ENCODE peak calls at places on chromosomes 4 and X, in seven cellular contexts. One of them, this sample, is unnamed.

GRCh38 chr4:174474457-174475075 is 47.7 kb downstream of the HPGD start:
- DNase-seq in HCT116: no peak
- DNase-seq in prostate gland: no peak
- DNase-seq in endodermal cell: peak
- DNase-seq in endothelial cell of umbilical vein: no peak
- DNase-seq in BJ: no peak
- DNase-seq in ovary: no peak
- DNase-seq in this sample: no peak

GRCh38 chr4:20180509-20180908 is 71.2 kb upstream of the SLIT2 start:
- DNase-seq in HCT116: no peak
- DNase-seq in endothelial cell of umbilical vein: no peak
- DNase-seq in ovary: no peak
- DNase-seq in BJ: no peak
- DNase-seq in prostate gland: no peak
- DNase-seq in endodermal cell: no peak
- DNase-seq in this sample: no peak

GRCh38 chrX:17291998-17292658 is 82.9 kb upstream of the NHS start:
- DNase-seq in ovary: no peak
- DNase-seq in endodermal cell: no peak
- DNase-seq in HCT116: no peak
- DNase-seq in endothelial cell of umbilical vein: no peak
- DNase-seq in BJ: no peak
- DNase-seq in prostate gland: no peak
- DNase-seq in this sample: no peak

GRCh38 chrX:54043696-54044125 is 562 bp downstream of the PHF8 start:
- DNase-seq in ovary: no peak
- DNase-seq in endothelial cell of umbilical vein: no peak
- DNase-seq in HCT116: no peak
- DNase-seq in BJ: no peak
- DNase-seq in prostate gland: peak
- DNase-seq in endodermal cell: peak
- DNase-seq in this sample: no peak

GRCh38 chr4:163556169-163556568 is 61.7 kb downstream of the TMA16 start:
- DNase-seq in prostate gland: no peak
- DNase-seq in endothelial cell of umbilical vein: no peak
- DNase-seq in ovary: no peak
- DNase-seq in BJ: no peak
- DNase-seq in endodermal cell: no peak
- DNase-seq in HCT116: no peak
- DNase-seq in this sample: no peak

GRCh38 chr4:123350191-123350544 is 46.4 kb upstream of the SPRY1 start:
- DNase-seq in endothelial cell of umbilical vein: peak
- DNase-seq in BJ: no peak
- DNase-seq in HCT116: peak
- DNase-seq in prostate gland: peak
- DNase-seq in ovary: no peak
- DNase-seq in endodermal cell: peak
- DNase-seq in this sample: no peak

GRCh38 chr4:83172371-83172770 is 57.8 kb upstream of the PLAC8 start:
- DNase-seq in prostate gland: no peak
- DNase-seq in endothelial cell of umbilical vein: no peak
- DNase-seq in HCT116: no peak
- DNase-seq in endodermal cell: no peak
- DNase-seq in ovary: no peak
- DNase-seq in BJ: no peak
- DNase-seq in this sample: no peak

GRCh38 chr4:174578366-174578765 is 56.1 kb upstream of the HPGD start:
- DNase-seq in BJ: no peak
- DNase-seq in endothelial cell of umbilical vein: no peak
- DNase-seq in endodermal cell: no peak
- DNase-seq in prostate gland: no peak
- DNase-seq in ovary: no peak
- DNase-seq in HCT116: no peak
- DNase-seq in this sample: peak

GRCh38 chrX:72081605-72082320 is 50.0 kb downstream of the RTL5 start:
- DNase-seq in BJ: no peak
- DNase-seq in endodermal cell: no peak
- DNase-seq in ovary: no peak
- DNase-seq in HCT116: no peak
- DNase-seq in prostate gland: no peak
- DNase-seq in endothelial cell of umbilical vein: peak
- DNase-seq in this sample: no peak

GRCh38 chrX:55057691-55058249 is 17.1 kb upstream of the PAGE2B start:
- DNase-seq in ovary: no peak
- DNase-seq in HCT116: peak
- DNase-seq in prostate gland: no peak
- DNase-seq in endothelial cell of umbilical vein: peak
- DNase-seq in endodermal cell: peak
- DNase-seq in BJ: no peak
- DNase-seq in this sample: no peak

GRCh38 chr4:85995361-85995760 is 364.5 kb downstream of the MAPK10 start:
- DNase-seq in HCT116: no peak
- DNase-seq in prostate gland: no peak
- DNase-seq in ovary: no peak
- DNase-seq in endothelial cell of umbilical vein: no peak
- DNase-seq in endodermal cell: no peak
- DNase-seq in BJ: no peak
- DNase-seq in this sample: no peak

GRCh38 chr4:2084316-2084715 is 25.2 kb downstream of the NAT8L start:
- DNase-seq in endothelial cell of umbilical vein: no peak
- DNase-seq in HCT116: no peak
- DNase-seq in BJ: no peak
- DNase-seq in endodermal cell: peak
- DNase-seq in ovary: peak
- DNase-seq in prostate gland: no peak
- DNase-seq in this sample: no peak

GRCh38 chr4:66575024-66575696 is 904.9 kb upstream of the EPHA5 start:
- DNase-seq in BJ: no peak
- DNase-seq in HCT116: no peak
- DNase-seq in endothelial cell of umbilical vein: no peak
- DNase-seq in endodermal cell: no peak
- DNase-seq in ovary: no peak
- DNase-seq in prostate gland: peak
- DNase-seq in this sample: no peak

GRCh38 chr4:168679397-168680176 is 182.7 kb downstream of the PALLD start:
- DNase-seq in ovary: no peak
- DNase-seq in HCT116: no peak
- DNase-seq in BJ: no peak
- DNase-seq in endodermal cell: no peak
- DNase-seq in endothelial cell of umbilical vein: no peak
- DNase-seq in prostate gland: peak
- DNase-seq in this sample: no peak

GRCh38 chrX:129983575-129984131 is 1.2 kb downstream of the BCORL1 start:
- DNase-seq in ovary: peak
- DNase-seq in BJ: no peak
- DNase-seq in endodermal cell: peak
- DNase-seq in prostate gland: no peak
- DNase-seq in endothelial cell of umbilical vein: no peak
- DNase-seq in HCT116: no peak
- DNase-seq in this sample: no peak

GRCh38 chrX:38768079-38768478 is 33.2 kb upstream of the MID1IP1 start:
- DNase-seq in BJ: no peak
- DNase-seq in ovary: no peak
- DNase-seq in endodermal cell: no peak
- DNase-seq in prostate gland: no peak
- DNase-seq in endothelial cell of umbilical vein: peak
- DNase-seq in HCT116: no peak
- DNase-seq in this sample: no peak

GRCh38 chr4:51932261-51932660 is 87.9 kb downstream of the LRRC66 start:
- DNase-seq in BJ: peak
- DNase-seq in ovary: no peak
- DNase-seq in endodermal cell: no peak
- DNase-seq in prostate gland: no peak
- DNase-seq in HCT116: no peak
- DNase-seq in endothelial cell of umbilical vein: no peak
- DNase-seq in this sample: peak

GRCh38 chr4:141058739-141059507 is 74.3 kb downstream of the RNF150 start:
- DNase-seq in BJ: no peak
- DNase-seq in prostate gland: no peak
- DNase-seq in endothelial cell of umbilical vein: no peak
- DNase-seq in ovary: no peak
- DNase-seq in endodermal cell: no peak
- DNase-seq in HCT116: no peak
- DNase-seq in this sample: peak

GRCh38 chrX:134570899-134571298 is 87.4 kb downstream of the PLAC1 start:
- DNase-seq in endothelial cell of umbilical vein: no peak
- DNase-seq in prostate gland: no peak
- DNase-seq in endodermal cell: no peak
- DNase-seq in BJ: no peak
- DNase-seq in HCT116: no peak
- DNase-seq in ovary: no peak
- DNase-seq in this sample: no peak

DNA sequence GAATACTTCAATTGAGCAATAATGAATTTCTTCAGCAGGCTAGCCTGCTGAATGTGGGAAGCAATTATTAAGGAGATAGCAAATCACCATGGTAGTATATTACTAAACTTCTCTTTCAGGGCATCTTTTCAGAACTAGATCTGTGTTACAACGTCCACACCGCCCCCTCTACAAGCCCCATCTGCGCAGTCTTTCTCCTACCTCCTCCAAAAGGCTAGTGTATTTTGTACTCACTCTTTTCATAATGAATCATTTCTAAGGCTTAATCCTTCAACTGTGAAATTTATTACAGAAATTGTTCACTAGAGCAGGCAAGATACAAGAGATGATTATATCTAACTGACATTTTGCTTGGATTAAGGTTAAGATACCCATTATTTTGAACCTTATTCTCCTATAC is 38.3 kb downstream of the GPRIN3 start:
- DNase-seq in prostate gland: no peak
- DNase-seq in BJ: no peak
- DNase-seq in endodermal cell: no peak
- DNase-seq in HCT116: no peak
- DNase-seq in ovary: no peak
- DNase-seq in endothelial cell of umbilical vein: no peak
- DNase-seq in this sample: no peak
- H3K4me3 ChIP-seq in prostate gland: no peak
- H3K4me3 ChIP-seq in BJ: no peak
- H3K4me3 ChIP-seq in endodermal cell: no peak
- H3K4me3 ChIP-seq in HCT116: no peak
- H3K4me3 ChIP-seq in ovary: no peak
- H3K4me3 ChIP-seq in endothelial cell of umbilical vein: no peak
- H3K4me3 ChIP-seq in this sample: no peak

GRCh38 chrX:136200466-136200865 is 50.7 kb downstream of the MAP7D3 start:
- DNase-seq in prostate gland: no peak
- DNase-seq in endodermal cell: no peak
- DNase-seq in HCT116: no peak
- DNase-seq in BJ: no peak
- DNase-seq in endothelial cell of umbilical vein: peak
- DNase-seq in ovary: no peak
- DNase-seq in this sample: no peak
- TF ChIP-seq CTCF in prostate gland: no peak
- TF ChIP-seq CTCF in endodermal cell: peak
- TF ChIP-seq CTCF in HCT116: peak
- TF ChIP-seq CTCF in BJ: peak
- TF ChIP-seq CTCF in endothelial cell of umbilical vein: peak
- TF ChIP-seq CTCF in ovary: no peak
- TF ChIP-seq CTCF in this sample: peak

DNA sequence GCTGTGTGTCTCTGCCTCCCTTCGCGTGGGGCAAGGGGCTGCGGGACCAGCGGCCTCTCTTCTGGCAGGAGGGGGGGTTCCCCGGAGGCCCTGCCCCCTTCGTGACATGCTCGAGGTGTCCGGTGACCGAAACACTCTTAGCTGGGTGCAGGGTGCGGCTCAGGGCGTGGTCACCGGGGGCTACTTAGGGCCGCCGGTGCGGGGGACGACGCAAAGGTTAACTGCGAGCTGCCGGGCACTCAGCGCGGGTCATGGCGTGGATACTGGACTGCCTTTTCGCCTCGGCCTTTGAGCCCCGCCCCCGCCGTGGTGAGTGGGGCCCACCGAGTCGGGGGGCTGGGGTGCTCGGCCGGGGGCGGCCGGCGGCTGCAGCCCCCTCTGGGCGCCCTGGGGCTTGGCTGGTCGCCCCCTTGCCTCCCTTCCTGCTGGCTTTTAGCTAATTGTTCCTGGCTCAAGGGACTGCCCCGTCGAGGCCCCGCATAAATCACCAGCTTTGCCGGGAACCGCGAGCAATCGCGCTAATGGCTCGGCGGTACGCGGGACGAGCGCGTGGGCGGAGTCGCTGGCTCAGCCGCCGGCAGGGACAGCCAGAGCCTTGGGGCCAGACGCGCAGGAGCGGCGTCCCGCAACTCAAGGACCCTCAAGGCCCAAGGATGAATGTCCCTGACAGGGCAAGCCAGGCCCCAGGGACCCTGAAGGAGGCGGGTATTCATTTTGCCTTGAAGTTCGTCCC is at the start of gene ARHGAP36:
- DNase-seq in endodermal cell: peak
- DNase-seq in endothelial cell of umbilical vein: no peak
- DNase-seq in prostate gland: no peak
- DNase-seq in HCT116: no peak
- DNase-seq in BJ: no peak
- DNase-seq in ovary: no peak
- DNase-seq in this sample: no peak
- H3K4me3 ChIP-seq in endodermal cell: no peak
- H3K4me3 ChIP-seq in endothelial cell of umbilical vein: no peak
- H3K4me3 ChIP-seq in prostate gland: no peak
- H3K4me3 ChIP-seq in HCT116: no peak
- H3K4me3 ChIP-seq in BJ: no peak
- H3K4me3 ChIP-seq in ovary: no peak
- H3K4me3 ChIP-seq in this sample: no peak

GRCh38 chr4:137180349-137180748 is 351.9 kb downstream of the PCDH18 start:
- DNase-seq in prostate gland: no peak
- DNase-seq in endothelial cell of umbilical vein: no peak
- DNase-seq in ovary: no peak
- DNase-seq in BJ: no peak
- DNase-seq in endodermal cell: peak
- DNase-seq in HCT116: peak
- DNase-seq in this sample: no peak
- TF ChIP-seq CTCF in prostate gland: no peak
- TF ChIP-seq CTCF in endothelial cell of umbilical vein: no peak
- TF ChIP-seq CTCF in ovary: no peak
- TF ChIP-seq CTCF in BJ: no peak
- TF ChIP-seq CTCF in endodermal cell: peak
- TF ChIP-seq CTCF in HCT116: no peak
- TF ChIP-seq CTCF in this sample: no peak

GRCh38 chrX:98299785-98300184 is 1416.1 kb downstream of the RPA4 start:
- DNase-seq in endodermal cell: no peak
- DNase-seq in ovary: no peak
- DNase-seq in BJ: no peak
- DNase-seq in HCT116: no peak
- DNase-seq in prostate gland: no peak
- DNase-seq in endothelial cell of umbilical vein: peak
- DNase-seq in this sample: no peak
- H3K4me3 ChIP-seq in endodermal cell: no peak
- H3K4me3 ChIP-seq in ovary: no peak
- H3K4me3 ChIP-seq in BJ: no peak
- H3K4me3 ChIP-seq in HCT116: no peak
- H3K4me3 ChIP-seq in prostate gland: no peak
- H3K4me3 ChIP-seq in endothelial cell of umbilical vein: no peak
- H3K4me3 ChIP-seq in this sample: no peak

GRCh38 chr4:181998588-181998987 is 244.6 kb upstream of the TENM3 start:
- DNase-seq in ovary: no peak
- DNase-seq in prostate gland: no peak
- DNase-seq in BJ: no peak
- DNase-seq in HCT116: no peak
- DNase-seq in endothelial cell of umbilical vein: no peak
- DNase-seq in endodermal cell: no peak
- DNase-seq in this sample: no peak
- TF ChIP-seq CTCF in ovary: no peak
- TF ChIP-seq CTCF in prostate gland: no peak
- TF ChIP-seq CTCF in BJ: peak
- TF ChIP-seq CTCF in HCT116: no peak
- TF ChIP-seq CTCF in endothelial cell of umbilical vein: no peak
- TF ChIP-seq CTCF in endodermal cell: peak
- TF ChIP-seq CTCF in this sample: peak